ENCODE peak calls at places on chromosomes 12 and 14, in four cellular contexts. J is effector memory CD4-positive, alpha-beta T cell; P is thyroid gland; Z is PC-9. M is an unnamed sample.

GRCh38 chr14:32491413-32492016 is 162.4 kb downstream of the AKAP6 start:
- DNase-seq in J (no peak), P (no peak), Z (no peak), M (no peak)

GRCh38 chr12:77354766-77355362 is 289.5 kb upstream of the E2F7 start:
- DNase-seq in J (no peak), P (no peak), Z (no peak), M (no peak)

GRCh38 chr12:72346331-72346944 is 74.3 kb downstream of the TRHDE start:
- DNase-seq in J (no peak), P (peak), Z (peak), M (peak)

GRCh38 chr14:99579903-99580570 is 24.0 kb downstream of the CCDC85C start:
- DNase-seq in J (no peak), P (peak), Z (peak), M (no peak)

GRCh38 chr14:92651793-92652382 is 96.5 kb downstream of the LGMN start:
- DNase-seq in J (no peak), P (no peak), Z (no peak), M (no peak)

GRCh38 chr14:94770251-94770749 is 387 bp upstream of the GSC start:
- DNase-seq in J (no peak), P (no peak), Z (no peak), M (no peak)

GRCh38 chr12:47777741-47778558 is 4.9 kb downstream of the SLC48A1 start:
- DNase-seq in J (no peak), P (peak), Z (peak), M (no peak)

GRCh38 chr12:53695148-53696138 is 19.6 kb upstream of the ATP5MC2 start:
- DNase-seq in J (peak), P (no peak), Z (peak), M (no peak)

GRCh38 chr14:29352681-29353080 is 575.0 kb downstream of the PRKD1 start:
- DNase-seq in J (no peak), P (no peak), Z (no peak), M (no peak)

GRCh38 chr12:85273411-85274075 is 6.5 kb upstream of the ALX1 start:
- DNase-seq in J (no peak), P (no peak), Z (no peak), M (no peak)
- H3K4me3 ChIP-seq in J (no peak), P (no peak), Z (no peak), M (peak)

DNA sequence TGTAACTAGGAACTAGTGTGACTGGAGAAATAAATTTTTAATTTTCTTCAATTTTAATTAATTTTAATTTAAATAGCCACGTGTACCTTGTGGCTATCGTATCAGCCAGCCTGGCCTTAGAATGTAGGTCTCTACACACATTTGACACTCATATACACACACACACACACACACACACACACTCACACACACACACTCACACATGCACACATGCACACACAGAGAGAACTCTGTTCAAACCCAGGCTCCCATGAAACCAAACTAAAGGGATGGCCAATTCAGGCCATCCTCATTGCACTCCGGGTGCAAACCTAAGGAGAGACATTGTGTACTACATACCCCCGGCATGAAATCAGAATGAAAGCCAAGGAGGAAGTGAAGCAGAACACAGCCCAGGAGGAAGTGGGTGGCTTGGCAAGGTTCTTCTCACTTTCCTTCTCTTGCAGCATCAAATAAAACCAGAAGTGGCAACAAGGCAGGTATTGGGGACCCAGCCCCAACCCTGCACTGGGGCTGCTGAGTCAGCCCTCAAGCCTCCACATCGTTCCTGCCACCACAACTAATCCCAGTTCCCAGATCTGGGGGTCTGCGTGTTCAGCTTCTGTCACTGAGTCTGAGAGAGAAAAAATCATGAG is 26.2 kb upstream of the CHPT1 start:
- DNase-seq in J (no peak), P (peak), Z (no peak), M (no peak)
- H3K4me3 ChIP-seq in J (peak), P (no peak), Z (no peak), M (no peak)

GRCh38 chr12:121504505-121504904 is 76.3 kb downstream of the KDM2B start:
- DNase-seq in J (no peak), P (no peak), Z (no peak), M (no peak)

GRCh38 chr12:121503395-121503794 is 77.4 kb downstream of the KDM2B start:
- DNase-seq in J (no peak), P (no peak), Z (no peak), M (no peak)

GRCh38 chr12:121495746-121496145 is 85.1 kb downstream of the KDM2B start:
- DNase-seq in J (no peak), P (no peak), Z (no peak), M (no peak)

GRCh38 chr12:121501946-121502345 is 78.9 kb downstream of the KDM2B start:
- DNase-seq in J (no peak), P (peak), Z (no peak), M (no peak)

GRCh38 chr12:121499929-121500793 is 80.7 kb downstream of the KDM2B start:
- DNase-seq in J (peak), P (peak), Z (peak), M (no peak)
- H3K4me3 ChIP-seq in J (no peak), P (no peak), Z (no peak), M (no peak)

DNA sequence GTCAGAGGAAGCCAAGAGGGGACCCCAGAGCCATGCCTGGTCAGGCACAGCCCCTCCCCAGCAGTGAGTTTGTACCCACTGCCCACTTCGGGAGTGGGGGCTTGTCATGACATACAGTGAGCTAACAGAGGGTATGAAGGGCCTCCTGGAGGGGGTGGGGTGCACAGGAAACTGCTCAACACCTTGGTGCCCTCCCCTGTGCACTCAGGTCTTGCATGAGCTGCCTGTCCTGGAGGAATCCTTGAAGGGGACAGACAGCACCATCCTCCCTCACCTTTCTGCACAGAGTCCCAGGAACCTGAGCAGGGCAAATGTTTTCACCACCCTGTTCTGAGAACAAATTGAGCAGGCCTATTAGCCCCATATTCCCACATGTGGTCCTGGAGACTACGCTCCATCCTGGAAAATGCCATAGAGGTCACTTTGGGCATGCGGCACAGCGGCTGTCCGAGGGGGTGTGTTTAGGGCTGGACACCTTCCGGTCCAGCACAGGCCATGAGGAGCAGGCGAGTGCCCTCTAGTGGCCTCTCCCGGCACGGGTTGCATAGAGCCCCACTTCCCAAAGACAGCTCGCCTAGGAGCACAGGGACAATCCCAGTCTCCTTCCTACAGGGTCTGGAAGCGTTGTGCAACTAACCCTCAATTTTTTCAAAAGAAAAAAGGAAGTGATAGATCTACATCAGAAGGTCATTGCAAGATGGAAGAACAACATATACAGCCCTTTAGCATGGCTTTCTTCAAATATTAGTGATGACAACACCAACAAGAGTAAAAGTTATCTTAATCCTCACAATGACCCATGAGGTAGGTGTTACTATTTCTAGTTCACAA is 31.9 kb upstream of the ZFP36L1 start:
- DNase-seq in J (no peak), P (peak), Z (peak), M (peak)
- H3K4me3 ChIP-seq in J (no peak), P (no peak), Z (no peak), M (no peak)

GRCh38 chr14:96512602-96513397 is 10.6 kb downstream of the PAPOLA start:
- DNase-seq in J (no peak), P (no peak), Z (no peak), M (no peak)
- H3K4me3 ChIP-seq in J (no peak), P (no peak), Z (no peak), M (no peak)

GRCh38 chr14:73797540-73797925 is 54.1 kb upstream of the PTGR2 start:
- DNase-seq in J (no peak), P (no peak), Z (no peak), M (no peak)
- H3K4me3 ChIP-seq in J (no peak), P (no peak), Z (no peak), M (no peak)